ENCODE peak calls at places on chromosomes 1 and 21, in six cellular contexts. K is NCI-H146, A is T-helper 1 cell, X is endodermal cell, S is fibroblast of lung, P is HTR-8/SVneo. Y is an unnamed sample.
A peak's percentile ranks its signal among the peaks of the same experiment; 100 is the strongest.

GRCh38 chr1:202343652-202344349 is 2.1 kb upstream of the UBE2T start:
- DNase-seq in P (peak; percentile 41), A (peak; percentile 54), K (peak; percentile 62), S (peak; percentile 61), X (no peak), Y (peak; percentile 77)

GRCh38 chr1:244056602-244057001 is 5.5 kb downstream of the ZBTB18 start:
- DNase-seq in S (no peak), K (no peak), P (no peak), X (no peak), A (no peak), Y (no peak)

GRCh38 chr1:164723296-164723731 is 164.3 kb downstream of the PBX1 start:
- DNase-seq in A (no peak), S (no peak), X (no peak), P (no peak), K (no peak), Y (no peak)

GRCh38 chr1:36537190-36537768 is 54.6 kb upstream of the CSF3R start:
- DNase-seq in X (no peak), S (no peak), A (no peak), P (no peak), K (no peak), Y (no peak)

GRCh38 chr1:245495681-245496080 is 340.9 kb downstream of the KIF26B start:
- DNase-seq in K (no peak), S (no peak), P (no peak), A (no peak), X (no peak), Y (no peak)

GRCh38 chr21:37064841-37065240 is 8.0 kb downstream of the PIGP start:
- DNase-seq in S (no peak), X (no peak), A (no peak), P (no peak), K (no peak), Y (no peak)

GRCh38 chr1:56894014-56894413 is 39.4 kb downstream of the C8A start:
- DNase-seq in A (no peak), P (no peak), X (no peak), K (no peak), S (no peak), Y (no peak)

GRCh38 chr1:229342902-229343587 is at the start of gene CCSAP:
- DNase-seq in S (peak; percentile 35), A (peak; percentile 60), P (peak; percentile 35), K (peak; percentile 78), X (peak; percentile 75), Y (peak; percentile 58)

GRCh38 chr1:233172201-233172600 is 123.3 kb downstream of the PCNX2 start:
- DNase-seq in A (peak; percentile 7), K (no peak), S (peak; percentile 67), X (no peak), P (peak; percentile 37), Y (peak; percentile 61)

GRCh38 chr1:29986986-29987385 is 736.4 kb downstream of the MATN1 start:
- DNase-seq in A (no peak), K (no peak), S (no peak), P (no peak), X (peak; percentile 67), Y (no peak)

GRCh38 chr1:85494957-85495266 is 30.0 kb upstream of the DDAH1 start:
- DNase-seq in P (peak; percentile 9), A (no peak), S (peak; percentile 50), K (peak; percentile 14), X (peak; percentile 63), Y (peak; percentile 42)

GRCh38 chr21:44365251-44365966 is 12.0 kb downstream of the TRPM2 start:
- DNase-seq in K (no peak), S (no peak), A (no peak), X (peak; percentile 33), P (no peak), Y (no peak)

GRCh38 chr1:7373251-7373650 is 397.8 kb upstream of the VAMP3 start:
- DNase-seq in A (no peak), X (peak; percentile 25), K (no peak), P (no peak), S (no peak), Y (no peak)

GRCh38 chr1:106754957-106755356 is 301.5 kb upstream of the PRMT6 start:
- DNase-seq in A (no peak), P (no peak), X (no peak), K (no peak), S (peak; percentile 8), Y (no peak)

GRCh38 chr21:36545776-36546511 is 66.0 kb upstream of the CLDN14 start:
- DNase-seq in A (no peak), S (no peak), K (no peak), X (no peak), P (no peak), Y (no peak)

GRCh38 chr1:38476111-38476783 is 383.3 kb downstream of the RRAGC start:
- DNase-seq in K (no peak), X (peak; percentile 79), P (no peak), S (no peak), A (no peak), Y (no peak)

GRCh38 chr1:231124746-231125145 is 37.1 kb upstream of the TRIM67 start:
- DNase-seq in P (no peak), S (no peak), X (no peak), A (no peak), K (no peak), Y (no peak)

GRCh38 chr1:207404849-207405525 is 49.1 kb upstream of the CR2 start:
- DNase-seq in S (peak; percentile 85), K (peak; percentile 46), P (peak; percentile 67), X (no peak), A (peak; percentile 66), Y (peak; percentile 80)

GRCh38 chr1:222600274-222600673 is 10.5 kb upstream of the TAF1A start:
- DNase-seq in P (no peak), K (peak; percentile 45), X (no peak), A (no peak), S (no peak), Y (no peak)

GRCh38 chr1:206081811-206082210 is 28.8 kb downstream of the RHEX start:
- DNase-seq in K (peak; percentile 5), X (no peak), P (no peak), S (no peak), A (no peak), Y (no peak)

GRCh38 chr1:212457740-212458338 is 25.1 kb downstream of the NENF start:
- DNase-seq in X (peak; percentile 96), P (peak; percentile 58), K (peak; percentile 45), S (peak; percentile 44), A (peak; percentile 59), Y (peak; percentile 77)

GRCh38 chr1:33547574-33547973 is 75.1 kb downstream of the ZSCAN20 start:
- DNase-seq in P (no peak), X (no peak), K (no peak), A (no peak), S (no peak), Y (no peak)

GRCh38 chr1:107682467-107682866 is 282.5 kb downstream of the VAV3 start:
- DNase-seq in P (no peak), S (no peak), A (no peak), X (no peak), K (no peak), Y (no peak)

GRCh38 chr1:244778356-244778755 is 57.1 kb upstream of the COX20 start:
- DNase-seq in S (peak; percentile 70), P (peak; percentile 85), A (no peak), K (no peak), X (no peak), Y (peak; percentile 90)

GRCh38 chr1:25661043-25661807 is 44.6 kb downstream of the MAN1C1 start:
- DNase-seq in P (no peak), X (peak; percentile 54), S (peak; percentile 39), A (no peak), K (no peak), Y (peak; percentile 15)

GRCh38 chr1:77582905-77583304 is 99.6 kb downstream of the ZZZ3 start:
- DNase-seq in P (no peak), S (no peak), A (no peak), K (no peak), X (no peak), Y (no peak)

GRCh38 chr1:29235955-29236742 is at the start of gene PTPRU:
- DNase-seq in S (peak; percentile 55), X (peak; percentile 93), A (peak; percentile 60), K (peak; percentile 40), P (peak; percentile 72), Y (peak; percentile 79)

GRCh38 chr21:38930065-38930464 is 124.3 kb downstream of the ETS2 start:
- DNase-seq in X (no peak), S (no peak), K (no peak), P (no peak), A (no peak), Y (no peak)

GRCh38 chr21:26110703-26111102 is 59.9 kb downstream of the APP start:
- DNase-seq in K (no peak), X (no peak), S (no peak), P (no peak), A (no peak), Y (no peak)

GRCh38 chr1:204232530-204232929 is 18.7 kb upstream of the GOLT1A start:
- DNase-seq in K (no peak), A (no peak), X (no peak), S (peak; percentile 6), P (no peak), Y (peak; percentile 23)

Y was measured in ELR.